ENCODE peak calls at places on chromosomes 7 and 10, in six cellular contexts. One of them, this sample, is unnamed.

GRCh38 chr10:79241990-79242619 is 105.2 kb upstream of the PPIF start:
- DNase-seq in tibial nerve: no peak
- DNase-seq in left lung: peak
- DNase-seq in thoracic aorta: no peak
- DNase-seq in brain microvascular endothelial cell: no peak
- DNase-seq in HL-60: peak
- DNase-seq in this sample: no peak

GRCh38 chr10:12353399-12354027 is 4.2 kb downstream of the CAMK1D start:
- DNase-seq in tibial nerve: no peak
- DNase-seq in left lung: no peak
- DNase-seq in thoracic aorta: no peak
- DNase-seq in brain microvascular endothelial cell: no peak
- DNase-seq in HL-60: no peak
- DNase-seq in this sample: no peak

GRCh38 chr7:1558181-1558811 is 2.3 kb upstream of the TMEM184A start:
- DNase-seq in tibial nerve: no peak
- DNase-seq in left lung: no peak
- DNase-seq in thoracic aorta: no peak
- DNase-seq in brain microvascular endothelial cell: no peak
- DNase-seq in HL-60: no peak
- DNase-seq in this sample: no peak

GRCh38 chr7:98617051-98617959 is at the start of gene NPTX2:
- DNase-seq in tibial nerve: no peak
- DNase-seq in left lung: no peak
- DNase-seq in thoracic aorta: no peak
- DNase-seq in brain microvascular endothelial cell: no peak
- DNase-seq in HL-60: no peak
- DNase-seq in this sample: peak

GRCh38 chr7:2908103-2908683 is 64.1 kb upstream of the GNA12 start:
- DNase-seq in tibial nerve: no peak
- DNase-seq in left lung: no peak
- DNase-seq in thoracic aorta: no peak
- DNase-seq in brain microvascular endothelial cell: no peak
- DNase-seq in HL-60: no peak
- DNase-seq in this sample: no peak

GRCh38 chr10:24428410-24428782 is 219.5 kb downstream of the KIAA1217 start:
- DNase-seq in tibial nerve: no peak
- DNase-seq in left lung: no peak
- DNase-seq in thoracic aorta: no peak
- DNase-seq in brain microvascular endothelial cell: peak
- DNase-seq in HL-60: no peak
- DNase-seq in this sample: no peak

GRCh38 chr7:125136755-125137547 is 207.3 kb upstream of the POT1 start:
- DNase-seq in tibial nerve: no peak
- DNase-seq in left lung: no peak
- DNase-seq in thoracic aorta: no peak
- DNase-seq in brain microvascular endothelial cell: peak
- DNase-seq in HL-60: no peak
- DNase-seq in this sample: no peak

GRCh38 chr10:26863677-26864076 is 2.9 kb upstream of the ABI1 start:
- DNase-seq in tibial nerve: no peak
- DNase-seq in left lung: no peak
- DNase-seq in thoracic aorta: no peak
- DNase-seq in brain microvascular endothelial cell: no peak
- DNase-seq in HL-60: no peak
- DNase-seq in this sample: no peak

GRCh38 chr10:49109669-49110335 is 5.5 kb downstream of the VSTM4 start:
- DNase-seq in tibial nerve: peak
- DNase-seq in left lung: no peak
- DNase-seq in thoracic aorta: no peak
- DNase-seq in brain microvascular endothelial cell: no peak
- DNase-seq in HL-60: no peak
- DNase-seq in this sample: no peak

GRCh38 chr10:31099664-31100063 is 68.0 kb upstream of the ZNF438 start:
- DNase-seq in tibial nerve: no peak
- DNase-seq in left lung: no peak
- DNase-seq in thoracic aorta: no peak
- DNase-seq in brain microvascular endothelial cell: no peak
- DNase-seq in HL-60: no peak
- DNase-seq in this sample: no peak

GRCh38 chr10:94735197-94735596 is 27.3 kb upstream of the CYP2C19 start:
- DNase-seq in tibial nerve: no peak
- DNase-seq in left lung: no peak
- DNase-seq in thoracic aorta: no peak
- DNase-seq in brain microvascular endothelial cell: no peak
- DNase-seq in HL-60: no peak
- DNase-seq in this sample: no peak

GRCh38 chr10:90718185-90718584 is 139.7 kb downstream of the HTR7 start:
- DNase-seq in tibial nerve: no peak
- DNase-seq in left lung: no peak
- DNase-seq in thoracic aorta: no peak
- DNase-seq in brain microvascular endothelial cell: peak
- DNase-seq in HL-60: no peak
- DNase-seq in this sample: no peak
- TF ChIP-seq CTCF in tibial nerve: no peak
- TF ChIP-seq CTCF in left lung: no peak
- TF ChIP-seq CTCF in thoracic aorta: no peak
- TF ChIP-seq CTCF in brain microvascular endothelial cell: peak
- TF ChIP-seq CTCF in HL-60: no peak
- TF ChIP-seq CTCF in this sample: no peak

GRCh38 chr10:21524526-21525366 is 736 bp downstream of the SKIDA1 start:
- DNase-seq in tibial nerve: peak
- DNase-seq in left lung: no peak
- DNase-seq in thoracic aorta: no peak
- DNase-seq in brain microvascular endothelial cell: no peak
- DNase-seq in HL-60: peak
- DNase-seq in this sample: no peak
- H3K27ac ChIP-seq in tibial nerve: peak
- H3K27ac ChIP-seq in left lung: peak
- H3K27ac ChIP-seq in thoracic aorta: peak
- H3K27ac ChIP-seq in brain microvascular endothelial cell: peak
- H3K27ac ChIP-seq in HL-60: peak
- H3K27ac ChIP-seq in this sample: peak

GRCh38 chr10:80509403-80510161 is 28.1 kb upstream of the SH2D4B start:
- DNase-seq in tibial nerve: no peak
- DNase-seq in left lung: peak
- DNase-seq in thoracic aorta: no peak
- DNase-seq in brain microvascular endothelial cell: peak
- DNase-seq in HL-60: no peak
- DNase-seq in this sample: no peak
- H3K4me3 ChIP-seq in tibial nerve: no peak
- H3K4me3 ChIP-seq in left lung: no peak
- H3K4me3 ChIP-seq in thoracic aorta: no peak
- H3K4me3 ChIP-seq in brain microvascular endothelial cell: no peak
- H3K4me3 ChIP-seq in HL-60: no peak
- H3K4me3 ChIP-seq in this sample: no peak

GRCh38 chr10:89022734-89023133 is 32.1 kb downstream of the FAS start:
- DNase-seq in tibial nerve: no peak
- DNase-seq in left lung: no peak
- DNase-seq in thoracic aorta: no peak
- DNase-seq in brain microvascular endothelial cell: no peak
- DNase-seq in HL-60: no peak
- DNase-seq in this sample: no peak

GRCh38 chr10:89025453-89025852 is 34.9 kb downstream of the FAS start:
- DNase-seq in tibial nerve: no peak
- DNase-seq in left lung: no peak
- DNase-seq in thoracic aorta: no peak
- DNase-seq in brain microvascular endothelial cell: no peak
- DNase-seq in HL-60: no peak
- DNase-seq in this sample: no peak

GRCh38 chr10:89019589-89020327 is 29.2 kb downstream of the FAS start:
- DNase-seq in tibial nerve: no peak
- DNase-seq in left lung: no peak
- DNase-seq in thoracic aorta: no peak
- DNase-seq in brain microvascular endothelial cell: no peak
- DNase-seq in HL-60: no peak
- DNase-seq in this sample: no peak
- TF ChIP-seq CTCF in tibial nerve: no peak
- TF ChIP-seq CTCF in left lung: no peak
- TF ChIP-seq CTCF in thoracic aorta: no peak
- TF ChIP-seq CTCF in brain microvascular endothelial cell: no peak
- TF ChIP-seq CTCF in HL-60: no peak
- TF ChIP-seq CTCF in this sample: no peak

GRCh38 chr10:14570800-14571199 is 203.9 kb downstream of the FAM107B start:
- DNase-seq in tibial nerve: no peak
- DNase-seq in left lung: no peak
- DNase-seq in thoracic aorta: no peak
- DNase-seq in brain microvascular endothelial cell: no peak
- DNase-seq in HL-60: no peak
- DNase-seq in this sample: no peak

GRCh38 chr10:14574885-14575284 is 199.8 kb downstream of the FAM107B start:
- DNase-seq in tibial nerve: no peak
- DNase-seq in left lung: no peak
- DNase-seq in thoracic aorta: no peak
- DNase-seq in brain microvascular endothelial cell: no peak
- DNase-seq in HL-60: no peak
- DNase-seq in this sample: no peak

GRCh38 chr10:14574291-14574690 is 200.4 kb downstream of the FAM107B start:
- DNase-seq in tibial nerve: no peak
- DNase-seq in left lung: no peak
- DNase-seq in thoracic aorta: no peak
- DNase-seq in brain microvascular endothelial cell: no peak
- DNase-seq in HL-60: no peak
- DNase-seq in this sample: no peak

GRCh38 chr10:14571866-14572507 is 202.7 kb downstream of the FAM107B start:
- DNase-seq in tibial nerve: no peak
- DNase-seq in left lung: peak
- DNase-seq in thoracic aorta: peak
- DNase-seq in brain microvascular endothelial cell: peak
- DNase-seq in HL-60: no peak
- DNase-seq in this sample: no peak

GRCh38 chr10:14573666-14574261 is 200.9 kb downstream of the FAM107B start:
- DNase-seq in tibial nerve: no peak
- DNase-seq in left lung: no peak
- DNase-seq in thoracic aorta: no peak
- DNase-seq in brain microvascular endothelial cell: peak
- DNase-seq in HL-60: no peak
- DNase-seq in this sample: no peak
- H3K27ac ChIP-seq in tibial nerve: no peak
- H3K27ac ChIP-seq in left lung: no peak
- H3K27ac ChIP-seq in thoracic aorta: no peak
- H3K27ac ChIP-seq in brain microvascular endothelial cell: no peak
- H3K27ac ChIP-seq in HL-60: no peak
- H3K27ac ChIP-seq in this sample: peak

DNA sequence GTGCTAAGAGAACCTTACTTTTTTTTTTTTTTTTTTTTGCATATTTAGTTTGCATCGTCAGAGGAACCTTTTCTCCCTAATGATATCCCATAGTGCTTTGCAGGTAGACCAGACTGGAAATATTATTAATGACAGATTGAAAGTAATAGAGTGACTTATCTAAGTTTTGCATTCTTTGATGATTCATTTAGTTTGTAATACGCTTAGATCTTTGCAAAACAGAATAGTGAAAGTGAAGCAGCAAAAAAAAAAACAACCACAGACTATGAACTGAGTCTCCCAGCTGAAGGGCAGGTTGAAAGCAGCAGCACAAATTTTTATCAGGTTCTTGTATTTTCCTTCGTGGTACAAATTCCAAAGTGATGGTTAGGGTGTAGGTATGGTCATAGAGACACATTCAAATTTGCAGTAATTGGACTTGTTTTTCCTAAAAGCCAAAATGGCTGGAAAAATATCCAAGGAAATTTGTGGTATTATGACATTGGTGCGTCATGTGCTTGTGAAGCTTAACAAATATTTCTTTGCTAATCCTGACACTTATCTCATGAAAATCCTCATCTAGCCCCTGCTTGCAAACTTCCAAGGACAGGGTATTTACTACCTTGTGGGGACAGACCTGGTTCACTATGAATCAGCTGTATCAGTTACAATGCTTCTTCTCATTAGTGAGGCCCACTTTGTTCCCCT is 81.8 kb upstream of the CREB5 start:
- DNase-seq in tibial nerve: no peak
- DNase-seq in left lung: no peak
- DNase-seq in thoracic aorta: no peak
- DNase-seq in brain microvascular endothelial cell: no peak
- DNase-seq in HL-60: no peak
- DNase-seq in this sample: no peak
- H3K4me3 ChIP-seq in tibial nerve: no peak
- H3K4me3 ChIP-seq in left lung: no peak
- H3K4me3 ChIP-seq in thoracic aorta: no peak
- H3K4me3 ChIP-seq in brain microvascular endothelial cell: no peak
- H3K4me3 ChIP-seq in HL-60: no peak
- H3K4me3 ChIP-seq in this sample: no peak

GRCh38 chr7:101942603-101943210 is 125.3 kb downstream of the CUX1 start:
- DNase-seq in tibial nerve: no peak
- DNase-seq in left lung: no peak
- DNase-seq in thoracic aorta: no peak
- DNase-seq in brain microvascular endothelial cell: no peak
- DNase-seq in HL-60: no peak
- DNase-seq in this sample: no peak
- TF ChIP-seq CTCF in tibial nerve: no peak
- TF ChIP-seq CTCF in left lung: no peak
- TF ChIP-seq CTCF in thoracic aorta: no peak
- TF ChIP-seq CTCF in brain microvascular endothelial cell: no peak
- TF ChIP-seq CTCF in HL-60: no peak
- TF ChIP-seq CTCF in this sample: no peak